ENCODE peak calls at places on chromosomes 2 and 18, in four cellular contexts. T is WTC11, D is K562, F is HepG2. H is an unnamed sample.
A peak's percentile ranks its signal among the peaks of the same experiment; 100 is the strongest.

GRCh38 chr2:207327513-207327912 is 161.8 kb upstream of the KLF7 start:
- DNase-seq in T (no peak), D (no peak), F (no peak), H (no peak)

GRCh38 chr18:55781481-55781957 is 193.5 kb upstream of the TCF4 start:
- DNase-seq in T (peak; percentile 70), D (peak; percentile 42), F (no peak), H (peak; percentile 40)

GRCh38 chr2:127029652-127030051 is 77.3 kb downstream of the BIN1 start:
- DNase-seq in T (no peak), D (no peak), F (no peak), H (no peak)

GRCh38 chr18:79612291-79613108 is 67.1 kb upstream of the CTDP1 start:
- DNase-seq in T (no peak), D (no peak), F (no peak), H (no peak)

GRCh38 chr18:22846088-22846683 is 86.9 kb upstream of the RBBP8 start:
- DNase-seq in T (no peak), D (peak; percentile 30), F (peak; percentile 21), H (peak; percentile 45)

GRCh38 chr2:31151501-31151900 is 13.3 kb upstream of the GALNT14 start:
- DNase-seq in T (peak; percentile 22), D (no peak), F (no peak), H (no peak)

GRCh38 chr2:112162341-112162740 is 24.2 kb downstream of the FBLN7 start:
- DNase-seq in T (no peak), D (no peak), F (no peak), H (no peak)

GRCh38 chr2:164073053-164073757 is 337.4 kb upstream of the FIGN start:
- DNase-seq in T (no peak), D (no peak), F (no peak), H (no peak)

GRCh38 chr2:221463235-221463896 is 108.7 kb downstream of the EPHA4 start:
- DNase-seq in T (no peak), D (no peak), F (no peak), H (no peak)

GRCh38 chr2:169472249-169472648 is 7.0 kb upstream of the BBS5 start:
- DNase-seq in T (no peak), D (no peak), F (no peak), H (no peak)

GRCh38 chr2:220057922-220058321 is 430.5 kb downstream of the SLC4A3 start:
- DNase-seq in T (no peak), D (no peak), F (no peak), H (no peak)

GRCh38 chr2:142037744-142038143 is 93.1 kb downstream of the LRP1B start:
- DNase-seq in T (no peak), D (no peak), F (no peak), H (peak; percentile 9)

GRCh38 chr2:58925676-58926081 is 684.6 kb upstream of the FANCL start:
- DNase-seq in T (no peak), D (no peak), F (no peak), H (no peak)

GRCh38 chr2:66439291-66440010 is 4.5 kb downstream of the MEIS1 start:
- DNase-seq in T (peak; percentile 55), D (no peak), F (no peak), H (no peak)

GRCh38 chr2:240155080-240156025 is 14.9 kb upstream of the OTOS start:
- DNase-seq in T (no peak), D (no peak), F (no peak), H (no peak)

GRCh38 chr2:120470041-120470716 is 124.2 kb downstream of the INHBB start:
- DNase-seq in T (no peak), D (no peak), F (peak; percentile 95), H (no peak)

GRCh38 chr18:9575558-9575957 is 38.8 kb downstream of the PPP4R1 start:
- DNase-seq in T (peak; percentile 65), D (peak; percentile 77), F (peak; percentile 95), H (peak; percentile 59)

GRCh38 chr2:66113116-66113515 is 321.8 kb upstream of the MEIS1 start:
- DNase-seq in T (no peak), D (no peak), F (no peak), H (no peak)

GRCh38 chr2:72185166-72185565 is 37.5 kb upstream of the CYP26B1 start:
- DNase-seq in T (no peak), D (no peak), F (no peak), H (no peak)

GRCh38 chr2:200471324-200471848 is 38.5 kb downstream of the KCTD18 start:
- DNase-seq in T (no peak), D (peak; percentile 39), F (peak; percentile 32), H (peak; percentile 11)

GRCh38 chr2:170073288-170073687 is 104.7 kb upstream of the MYO3B start:
- DNase-seq in T (no peak), D (no peak), F (no peak), H (no peak)

GRCh38 chr2:223944166-223944703 is 900 bp downstream of the WDFY1 start:
- DNase-seq in T (peak; percentile 73), D (peak; percentile 37), F (peak; percentile 51), H (peak; percentile 37)

GRCh38 chr2:112869258-112869842 is 32.8 kb upstream of the IL1B start:
- DNase-seq in T (no peak), D (peak; percentile 69), F (no peak), H (peak; percentile 49)

GRCh38 chr2:230824406-230824978 is 40.2 kb upstream of the ITM2C start:
- DNase-seq in T (peak; percentile 59), D (peak; percentile 58), F (peak; percentile 87), H (peak; percentile 78)

GRCh38 chr2:101253713-101254085 is 1.0 kb downstream of the CNOT11 start:
- DNase-seq in T (no peak), D (no peak), F (no peak), H (no peak)

DNA sequence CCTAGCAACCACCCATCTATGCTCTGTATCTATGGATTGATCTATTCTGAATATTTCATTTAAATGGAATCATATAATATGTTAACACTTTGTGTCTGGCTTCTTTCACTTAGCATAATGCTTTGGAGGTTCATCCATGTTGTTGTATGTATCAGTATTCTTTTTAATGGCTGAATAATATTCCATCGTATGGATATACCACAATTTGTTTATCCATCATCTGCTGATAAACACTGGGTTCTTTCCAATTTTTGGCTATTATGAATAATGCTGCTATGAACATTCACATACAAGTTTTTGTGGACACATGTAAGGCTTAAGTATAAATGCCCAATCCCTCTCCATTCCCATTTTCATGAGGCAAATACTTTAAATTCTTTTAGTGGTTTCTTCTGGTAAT is 52.9 kb downstream of the MRPL33 start:
- DNase-seq in T (no peak), D (no peak), F (no peak), H (no peak)
- TF ChIP-seq ELF4 in T (no peak), D (no peak), F (no peak), H (no peak)

DNA sequence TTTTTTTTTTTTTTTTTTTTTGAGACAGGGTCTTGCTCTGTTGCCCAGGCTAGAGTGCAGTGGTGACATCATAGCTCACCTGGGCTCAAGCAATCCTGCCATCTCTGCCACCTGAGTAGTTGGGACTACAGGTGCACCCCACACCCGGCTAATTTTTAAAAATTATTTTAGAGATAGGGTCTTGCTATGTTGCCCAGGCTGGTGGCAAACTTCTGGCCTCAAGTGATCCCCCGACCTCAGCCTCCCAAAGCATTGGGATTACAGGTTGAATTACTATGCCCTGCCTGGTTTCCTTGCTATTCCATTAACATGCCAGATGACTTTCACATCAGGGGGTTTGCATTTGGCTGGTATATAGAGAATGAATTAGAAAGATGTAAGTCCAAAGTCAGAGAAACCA is 253.2 kb downstream of the CAMKMT start:
- DNase-seq in T (no peak), D (no peak), F (no peak), H (no peak)
- TF ChIP-seq ELF4 in T (no peak), D (no peak), F (no peak), H (no peak)

GRCh38 chr2:24820598-24821432 is 27.6 kb downstream of the CENPO start:
- DNase-seq in T (no peak), D (no peak), F (no peak), H (no peak)

GRCh38 chr2:24820175-24820513 is 26.9 kb downstream of the CENPO start:
- DNase-seq in T (no peak), D (no peak), F (no peak), H (no peak)

GRCh38 chr2:24819442-24820174 is 26.4 kb downstream of the CENPO start:
- DNase-seq in T (no peak), D (no peak), F (no peak), H (no peak)

GRCh38 chr2:24816884-24817283 is 23.7 kb downstream of the CENPO start:
- DNase-seq in T (no peak), D (peak; percentile 70), F (no peak), H (no peak)

GRCh38 chr2:24818721-24819167 is 25.5 kb downstream of the CENPO start:
- DNase-seq in T (no peak), D (no peak), F (no peak), H (no peak)
- TF ChIP-seq ELF4 in T (no peak), D (no peak), F (no peak), H (no peak)

DNA sequence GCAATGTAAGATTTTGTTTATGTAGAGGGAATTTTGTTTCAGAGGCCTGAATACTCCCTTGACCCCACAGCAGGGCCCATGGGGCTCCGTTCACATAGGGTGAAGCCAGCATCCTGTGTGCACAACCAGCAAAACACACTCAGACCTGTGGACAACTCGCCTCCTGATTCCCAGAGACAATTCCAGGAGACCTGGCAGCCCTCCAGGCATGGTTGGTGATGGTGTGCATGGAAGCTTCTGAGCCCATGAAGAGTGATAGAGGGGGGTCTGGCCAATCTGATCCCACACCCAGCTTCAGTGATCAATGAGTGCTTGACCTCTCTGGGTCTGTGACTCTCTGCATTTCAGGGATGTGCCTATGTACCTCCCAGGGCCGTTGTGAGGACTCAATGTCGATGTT is 91.0 kb upstream of the RAB6C start:
- DNase-seq in T (no peak), D (no peak), F (no peak), H (no peak)
- TF ChIP-seq ELF4 in T (no peak), D (no peak), F (no peak), H (no peak)

GRCh38 chr2:9000442-9000841 is 3.0 kb downstream of the MBOAT2 start:
- DNase-seq in T (no peak), D (no peak), F (no peak), H (no peak)

GRCh38 chr2:9002637-9003365 is 683 bp downstream of the MBOAT2 start:
- DNase-seq in T (peak; percentile 19), D (no peak), F (no peak), H (peak; percentile 24)

GRCh38 chr2:9001229-9001628 is 2.3 kb downstream of the MBOAT2 start:
- DNase-seq in T (no peak), D (no peak), F (no peak), H (no peak)

GRCh38 chr2:9002313-9002636 is 1.2 kb downstream of the MBOAT2 start:
- DNase-seq in T (no peak), D (no peak), F (no peak), H (no peak)

DNA sequence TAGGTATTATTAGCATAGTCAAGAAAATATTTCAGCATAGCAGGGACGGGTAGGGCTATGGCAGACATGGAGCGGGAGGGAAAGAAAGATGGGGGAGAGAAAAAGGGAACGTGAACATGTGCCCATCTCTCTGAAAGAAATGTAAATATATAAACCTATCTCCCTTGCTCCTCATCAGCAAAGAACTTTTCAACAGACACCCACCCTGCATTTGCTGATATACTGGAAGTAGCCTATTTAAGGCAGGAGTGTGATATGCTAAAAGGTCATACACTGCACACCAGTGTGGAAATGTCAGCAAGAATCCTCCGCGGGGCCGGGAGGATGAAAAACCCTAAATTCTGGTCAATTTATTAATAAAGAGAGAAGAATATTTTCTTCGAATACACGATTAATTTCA is 1.7 kb downstream of the MBOAT2 start:
- DNase-seq in T (no peak), D (no peak), F (no peak), H (no peak)
- TF ChIP-seq ELF4 in T (no peak), D (no peak), F (no peak), H (no peak)

GRCh38 chr2:69253893-69254292 is 133.1 kb downstream of the GFPT1 start:
- DNase-seq in T (no peak), D (no peak), F (no peak), H (no peak)
- TF ChIP-seq ELF4 in T (no peak), D (no peak), F (no peak), H (no peak)

H was measured in HEK293T.